ENCODE peak calls at places on chromosome 6, in four cellular contexts. Y is fibroblast of villous mesenchyme, O is sigmoid colon, H is choroid plexus epithelial cell. P is an unnamed sample.

GRCh38 chr6:64815718-64816117 is 891.3 kb downstream of the EYS start:
- DNase-seq in Y (peak), O (no peak), H (peak), P (no peak)

GRCh38 chr6:96604420-96604819 is 41.5 kb downstream of the FHL5 start:
- DNase-seq in Y (no peak), O (no peak), H (no peak), P (no peak)

GRCh38 chr6:54813901-54814300 is 32.7 kb upstream of the FAM83B start:
- DNase-seq in Y (peak), O (no peak), H (peak), P (no peak)

GRCh38 chr6:33313105-33313708 is 671 bp downstream of the TAPBP start:
- DNase-seq in Y (peak), O (peak), H (peak), P (peak)

GRCh38 chr6:18141805-18142590 is 12.9 kb downstream of the TPMT start:
- DNase-seq in Y (no peak), O (no peak), H (no peak), P (peak)

GRCh38 chr6:142339969-142340368 is 38.2 kb downstream of the ADGRG6 start:
- DNase-seq in Y (no peak), O (no peak), H (no peak), P (no peak)

GRCh38 chr6:157429248-157429647 is 48.3 kb downstream of the ZDHHC14 start:
- DNase-seq in Y (no peak), O (no peak), H (no peak), P (no peak)

GRCh38 chr6:389622-390021 is 1.9 kb upstream of the IRF4 start:
- DNase-seq in Y (no peak), O (no peak), H (no peak), P (no peak)

GRCh38 chr6:102197211-102197610 is 803.7 kb downstream of the GRIK2 start:
- DNase-seq in Y (no peak), O (no peak), H (no peak), P (peak)

GRCh38 chr6:43798688-43799444 is 28.9 kb downstream of the VEGFA start:
- DNase-seq in Y (peak), O (no peak), H (peak), P (peak)

GRCh38 chr6:125220712-125221111 is 67.1 kb downstream of the TPD52L1 start:
- DNase-seq in Y (no peak), O (peak), H (no peak), P (no peak)

GRCh38 chr6:131755597-131755996 is 44.8 kb upstream of the CTAGE9 start:
- DNase-seq in Y (peak), O (no peak), H (peak), P (no peak)

GRCh38 chr6:119301429-119301828 is 48.1 kb downstream of the MAN1A1 start:
- DNase-seq in Y (no peak), O (no peak), H (no peak), P (no peak)

GRCh38 chr6:47061631-47062300 is 19.6 kb upstream of the ADGRF1 start:
- DNase-seq in Y (peak), O (peak), H (peak), P (no peak)

GRCh38 chr6:136059308-136059707 is 190.8 kb downstream of the MTFR2 start:
- DNase-seq in Y (no peak), O (no peak), H (peak), P (peak)

GRCh38 chr6:150720774-150721233 is 121.1 kb downstream of the PLEKHG1 start:
- DNase-seq in Y (no peak), O (no peak), H (peak), P (no peak)

GRCh38 chr6:23414204-23414501 is 711.9 kb upstream of the NRSN1 start:
- DNase-seq in Y (peak), O (no peak), H (peak), P (no peak)
- TF ChIP-seq CTCF in Y (peak), O (no peak), H (peak), P (peak)

GRCh38 chr6:146689806-146690205 is 91.0 kb downstream of the ADGB start:
- DNase-seq in Y (no peak), O (no peak), H (no peak), P (no peak)
- H3K4me3 ChIP-seq in Y (no peak), O (no peak), H (no peak), P (no peak)

DNA sequence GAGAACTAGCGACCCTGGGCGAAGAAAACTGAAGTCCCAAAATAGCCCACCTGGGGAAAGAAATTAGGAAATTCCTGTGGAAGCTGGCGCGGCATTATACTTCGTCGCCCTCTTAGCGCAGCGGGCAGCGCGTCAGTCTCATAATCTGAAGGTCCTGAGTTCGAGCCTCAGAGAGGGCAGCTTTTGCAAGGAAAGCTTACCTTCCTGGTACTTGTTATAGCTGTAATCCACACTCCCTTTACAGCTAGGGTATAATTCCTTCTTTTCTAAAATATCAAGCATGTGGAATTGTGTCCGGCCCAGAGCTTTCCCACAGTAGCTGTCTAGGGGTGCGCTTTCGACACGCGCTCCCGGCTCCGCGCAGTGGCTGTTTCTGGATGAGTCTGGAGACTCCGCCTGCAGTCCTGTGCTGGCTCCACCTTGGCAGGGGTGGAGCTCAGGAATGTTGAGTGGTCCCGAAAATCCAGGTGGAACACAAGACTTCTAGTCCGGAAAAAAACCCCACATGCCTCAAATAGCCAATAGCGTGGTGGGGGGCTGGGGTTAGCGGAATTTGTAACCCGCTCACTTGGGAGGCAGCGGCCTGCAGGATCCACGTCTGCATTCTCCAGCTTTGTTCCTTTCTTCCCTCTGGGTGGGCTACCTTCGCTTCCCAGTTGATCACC is 83.7 kb upstream of the ZNF322 start:
- DNase-seq in Y (peak), O (no peak), H (peak), P (peak)
- TF ChIP-seq CTCF in Y (no peak), O (no peak), H (no peak), P (no peak)

GRCh38 chr6:128882991-128883571 is at the start of gene LAMA2:
- DNase-seq in Y (peak), O (peak), H (peak), P (peak)

GRCh38 chr6:128885381-128885780 is 2.4 kb downstream of the LAMA2 start:
- DNase-seq in Y (peak), O (no peak), H (peak), P (no peak)

DNA sequence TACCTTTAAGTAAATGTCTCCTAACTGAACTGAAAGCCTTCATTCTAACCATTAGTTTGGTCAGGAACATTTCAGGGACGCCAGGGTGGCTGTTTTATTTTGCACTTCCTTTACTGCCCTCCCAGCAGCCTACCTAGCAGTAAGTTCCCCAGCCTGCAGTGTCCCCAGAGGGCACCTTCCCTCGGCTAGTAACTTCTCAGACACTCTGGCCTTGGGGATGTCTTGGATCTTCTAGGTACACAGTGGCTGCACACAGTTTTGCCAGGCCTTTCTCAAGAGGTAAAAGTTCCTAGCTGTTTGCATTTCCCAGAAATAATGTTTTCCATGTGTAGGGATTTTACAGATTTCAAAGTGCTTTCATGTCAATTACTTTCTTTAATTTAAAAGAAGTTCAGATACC is 378 bp upstream of the LAMA2 start:
- DNase-seq in Y (no peak), O (no peak), H (peak), P (no peak)
- H3K4me3 ChIP-seq in Y (peak), O (peak), H (peak), P (no peak)

DNA sequence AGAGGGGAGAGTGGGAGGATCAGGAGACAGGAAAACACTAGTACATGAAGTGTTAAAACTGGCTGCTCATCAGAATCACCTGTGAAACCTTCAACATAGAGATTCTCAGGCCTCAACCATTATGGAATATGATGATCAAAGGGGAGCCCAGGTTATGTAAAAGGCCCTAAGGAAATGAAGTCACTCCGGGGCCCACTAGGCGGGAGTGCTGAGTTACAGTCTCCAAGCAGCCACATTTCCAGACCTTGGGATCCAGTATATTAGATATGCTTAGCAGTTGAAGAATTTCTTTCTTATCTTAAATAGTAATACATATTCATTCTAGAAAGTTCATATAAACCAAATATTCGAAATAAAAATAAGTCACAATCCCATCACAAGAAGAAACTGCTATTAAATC is 476.3 kb downstream of the PRKN start:
- DNase-seq in Y (no peak), O (no peak), H (peak), P (peak)
- TF ChIP-seq CTCF in Y (no peak), O (no peak), H (peak), P (peak)

DNA sequence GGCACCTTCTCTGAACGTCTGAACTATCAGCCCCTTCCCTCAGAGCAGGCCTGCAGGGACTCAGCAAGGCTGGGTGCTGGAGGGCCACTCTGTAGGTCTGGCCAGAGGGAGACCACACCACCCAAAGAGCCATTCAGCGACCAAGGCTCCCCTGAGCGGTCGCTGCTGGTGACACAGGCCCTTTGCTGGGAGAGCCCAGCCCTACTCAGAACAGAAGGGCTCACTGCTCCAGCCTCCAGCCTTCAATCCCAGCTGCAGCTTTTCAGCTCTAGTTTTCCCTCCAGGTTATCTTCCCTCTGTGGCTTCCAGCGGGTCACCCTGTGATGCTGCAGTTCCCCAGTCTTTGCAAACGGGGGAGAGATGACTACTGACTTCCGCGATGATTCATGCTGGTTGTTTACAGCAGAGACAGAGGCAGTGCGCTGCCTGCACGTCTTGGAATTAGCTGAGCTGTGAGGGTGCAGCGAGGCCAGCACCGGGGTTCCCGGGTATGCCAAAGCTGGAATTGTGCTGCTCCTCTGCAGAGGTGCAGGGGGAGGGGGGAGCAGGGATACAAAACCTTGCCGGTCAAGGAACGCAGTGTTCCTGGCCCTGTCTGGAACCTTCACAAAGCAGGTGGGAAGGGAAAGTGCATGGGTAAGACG is 161.4 kb downstream of the LY86 start:
- DNase-seq in Y (peak), O (peak), H (peak), P (peak)
- H3K4me3 ChIP-seq in Y (peak), O (no peak), H (peak), P (no peak)

GRCh38 chr6:129708496-129709216 is 1.3 kb downstream of the ARHGAP18 start:
- DNase-seq in Y (no peak), O (no peak), H (no peak), P (no peak)

GRCh38 chr6:129707882-129708495 is 2.0 kb downstream of the ARHGAP18 start:
- DNase-seq in Y (no peak), O (no peak), H (no peak), P (no peak)

GRCh38 chr6:129709451-129709908 is 497 bp downstream of the ARHGAP18 start:
- DNase-seq in Y (peak), O (no peak), H (peak), P (no peak)

GRCh38 chr6:129710722-129711631 is 1.0 kb upstream of the ARHGAP18 start:
- DNase-seq in Y (no peak), O (no peak), H (no peak), P (no peak)

GRCh38 chr6:129709909-129710721 is at the start of gene ARHGAP18:
- DNase-seq in Y (peak), O (peak), H (peak), P (peak)
- TF ChIP-seq CTCF in Y (no peak), O (no peak), H (no peak), P (no peak)

DNA sequence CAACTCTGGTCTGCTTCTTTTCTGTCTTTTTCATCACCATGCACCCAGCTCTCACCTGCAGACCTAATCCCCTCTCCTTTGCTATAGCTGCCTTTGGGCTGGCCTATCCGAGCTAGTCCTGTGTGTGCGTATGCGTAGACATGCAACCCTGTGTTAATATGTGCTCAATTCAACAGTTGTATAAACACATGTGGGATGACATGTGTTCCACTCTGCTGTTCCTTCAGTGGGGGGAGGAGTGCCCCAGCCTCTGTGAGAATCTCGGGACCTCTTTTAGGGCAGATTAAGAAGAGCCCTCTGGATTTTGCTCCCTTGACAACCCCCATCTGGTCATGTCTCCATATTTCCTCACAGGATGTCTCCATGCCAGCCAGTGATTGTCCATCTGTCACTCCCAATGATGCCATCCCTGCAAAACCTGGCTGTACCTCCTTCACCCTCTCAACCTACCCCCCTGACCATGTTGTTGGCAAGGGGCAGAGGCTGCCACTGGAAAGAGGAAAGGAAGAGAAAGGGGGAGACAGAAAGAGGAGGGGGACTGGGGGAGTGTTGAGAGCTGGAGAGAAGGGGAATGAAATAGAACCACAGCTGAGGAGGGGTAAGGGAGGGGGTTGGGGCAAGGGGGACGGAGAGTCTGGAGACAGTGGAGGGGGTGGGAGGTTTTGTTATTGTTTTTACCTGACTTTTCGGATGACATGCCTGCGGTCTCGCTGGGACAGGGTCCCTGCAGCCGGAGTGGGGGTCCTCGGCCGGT is 431 bp downstream of the PRRT1 start:
- DNase-seq in Y (no peak), O (no peak), H (no peak), P (no peak)
- H3K4me3 ChIP-seq in Y (peak), O (peak), H (peak), P (no peak)

GRCh38 chr6:14135865-14136539 is 18.4 kb downstream of the CD83 start:
- DNase-seq in Y (no peak), O (no peak), H (no peak), P (no peak)

GRCh38 chr6:14132244-14133220 is 15.0 kb downstream of the CD83 start:
- DNase-seq in Y (no peak), O (no peak), H (no peak), P (no peak)

GRCh38 chr6:14131579-14131978 is 14.0 kb downstream of the CD83 start:
- DNase-seq in Y (no peak), O (no peak), H (no peak), P (no peak)

GRCh38 chr6:14130431-14131075 is 13.0 kb downstream of the CD83 start:
- DNase-seq in Y (no peak), O (no peak), H (no peak), P (no peak)

DNA sequence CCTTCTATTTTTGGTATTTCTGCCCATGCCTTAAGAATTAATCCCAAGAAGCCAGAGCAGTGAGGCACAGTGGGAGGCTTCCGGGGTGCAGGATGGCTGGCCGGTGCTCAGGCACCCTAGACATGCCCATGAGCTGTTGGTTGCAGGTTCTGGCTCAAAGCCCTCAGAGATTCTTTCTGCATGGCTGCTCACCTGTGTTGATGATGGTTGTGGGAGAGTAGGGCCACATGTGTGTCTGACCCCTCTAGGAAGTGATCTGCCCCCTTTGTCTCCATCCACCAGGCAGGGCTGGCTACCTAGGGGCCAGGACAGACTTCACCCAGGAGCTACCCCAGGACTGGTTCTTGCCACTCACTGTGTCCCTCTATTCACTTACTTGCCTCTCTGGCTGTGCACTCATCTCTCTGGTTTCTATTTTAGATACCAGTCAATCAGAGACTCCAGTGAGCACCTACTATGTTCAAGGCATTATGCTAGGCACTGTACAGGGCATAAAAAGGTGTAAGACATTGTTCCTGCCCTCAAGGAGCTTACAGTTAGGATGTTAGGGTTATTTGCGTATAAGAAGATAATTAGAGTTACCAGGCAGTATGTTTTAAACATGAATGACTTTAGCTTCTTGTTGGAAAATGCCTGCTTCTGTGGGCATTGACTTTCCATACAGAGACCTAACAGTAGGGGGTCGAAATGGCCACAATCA is 16.8 kb downstream of the CD83 start:
- DNase-seq in Y (no peak), O (no peak), H (no peak), P (no peak)
- TF ChIP-seq CTCF in Y (no peak), O (no peak), H (no peak), P (no peak)

GRCh38 chr6:158813032-158813431 is 6.1 kb downstream of the EZR start:
- DNase-seq in Y (no peak), O (no peak), H (no peak), P (no peak)
- H3K4me3 ChIP-seq in Y (no peak), O (no peak), H (no peak), P (no peak)